ENCODE peak calls at places on chromosomes 16 and 17, in five cellular contexts. One of them, this sample, is unnamed.

GRCh38 chr17:35969558-35970442 is 11.5 kb downstream of the CCL16 start:
- DNase-seq in C1 segment of cervical spinal cord: peak; percentile 39
- DNase-seq in GM04503: peak; percentile 4
- DNase-seq in naive thymus-derived CD4-positive, alpha-beta T cell: peak; percentile 31
- DNase-seq in body of pancreas: peak; percentile 85
- DNase-seq in this sample: peak; percentile 73

GRCh38 chr17:81237591-81238489 is 1.0 kb downstream of the TEPSIN start:
- DNase-seq in C1 segment of cervical spinal cord: no peak
- DNase-seq in body of pancreas: no peak
- DNase-seq in naive thymus-derived CD4-positive, alpha-beta T cell: no peak
- DNase-seq in GM04503: no peak
- DNase-seq in this sample: no peak

GRCh38 chr17:43671075-43671692 is 9.5 kb upstream of the MEOX1 start:
- DNase-seq in C1 segment of cervical spinal cord: no peak
- DNase-seq in naive thymus-derived CD4-positive, alpha-beta T cell: no peak
- DNase-seq in body of pancreas: no peak
- DNase-seq in GM04503: no peak
- DNase-seq in this sample: no peak

GRCh38 chr17:81832608-81833159 is 407 bp downstream of the MCRIP1 start:
- DNase-seq in GM04503: no peak
- DNase-seq in body of pancreas: no peak
- DNase-seq in naive thymus-derived CD4-positive, alpha-beta T cell: peak; percentile 14
- DNase-seq in C1 segment of cervical spinal cord: no peak
- DNase-seq in this sample: peak; percentile 81

GRCh38 chr17:72556944-72557826 is 436.4 kb downstream of the SOX9 start:
- DNase-seq in naive thymus-derived CD4-positive, alpha-beta T cell: peak; percentile 27
- DNase-seq in GM04503: no peak
- DNase-seq in C1 segment of cervical spinal cord: peak; percentile 44
- DNase-seq in body of pancreas: peak; percentile 77
- DNase-seq in this sample: peak; percentile 48

GRCh38 chr16:88685156-88686061 is 898 bp downstream of the SNAI3 start:
- DNase-seq in C1 segment of cervical spinal cord: no peak
- DNase-seq in body of pancreas: peak; percentile 42
- DNase-seq in GM04503: no peak
- DNase-seq in naive thymus-derived CD4-positive, alpha-beta T cell: peak; percentile 55
- DNase-seq in this sample: no peak

GRCh38 chr16:67167588-67167987 is 2.8 kb upstream of the NOL3 start:
- DNase-seq in C1 segment of cervical spinal cord: no peak
- DNase-seq in naive thymus-derived CD4-positive, alpha-beta T cell: no peak
- DNase-seq in body of pancreas: no peak
- DNase-seq in GM04503: no peak
- DNase-seq in this sample: no peak

GRCh38 chr17:77392376-77393273 is 251.9 kb downstream of the SEC14L1 start:
- DNase-seq in GM04503: no peak
- DNase-seq in C1 segment of cervical spinal cord: no peak
- DNase-seq in body of pancreas: peak; percentile 74
- DNase-seq in naive thymus-derived CD4-positive, alpha-beta T cell: no peak
- DNase-seq in this sample: no peak

GRCh38 chr16:17258848-17259713 is 211.7 kb downstream of the XYLT1 start:
- DNase-seq in naive thymus-derived CD4-positive, alpha-beta T cell: no peak
- DNase-seq in body of pancreas: no peak
- DNase-seq in C1 segment of cervical spinal cord: peak; percentile 11
- DNase-seq in GM04503: no peak
- DNase-seq in this sample: no peak

GRCh38 chr16:47815655-47816054 is 340.1 kb downstream of the ABCC12 start:
- DNase-seq in body of pancreas: no peak
- DNase-seq in GM04503: no peak
- DNase-seq in C1 segment of cervical spinal cord: no peak
- DNase-seq in naive thymus-derived CD4-positive, alpha-beta T cell: no peak
- DNase-seq in this sample: no peak

GRCh38 chr17:77692571-77693161 is 265.8 kb upstream of the TNRC6C start:
- DNase-seq in body of pancreas: no peak
- DNase-seq in C1 segment of cervical spinal cord: no peak
- DNase-seq in GM04503: no peak
- DNase-seq in naive thymus-derived CD4-positive, alpha-beta T cell: no peak
- DNase-seq in this sample: no peak

GRCh38 chr16:3152022-3152272 is 17.1 kb downstream of the ZNF213 start:
- DNase-seq in GM04503: no peak
- DNase-seq in body of pancreas: no peak
- DNase-seq in C1 segment of cervical spinal cord: no peak
- DNase-seq in naive thymus-derived CD4-positive, alpha-beta T cell: peak; percentile 47
- DNase-seq in this sample: no peak

GRCh38 chr17:70208080-70208794 is 38.9 kb downstream of the KCNJ2 start:
- DNase-seq in GM04503: no peak
- DNase-seq in C1 segment of cervical spinal cord: no peak
- DNase-seq in naive thymus-derived CD4-positive, alpha-beta T cell: no peak
- DNase-seq in body of pancreas: no peak
- DNase-seq in this sample: no peak

GRCh38 chr16:89973235-89973634 is 24.7 kb downstream of the DEF8 start:
- DNase-seq in C1 segment of cervical spinal cord: no peak
- DNase-seq in naive thymus-derived CD4-positive, alpha-beta T cell: no peak
- DNase-seq in body of pancreas: no peak
- DNase-seq in GM04503: no peak
- DNase-seq in this sample: no peak

GRCh38 chr17:7836596-7837374 is 2.8 kb downstream of the KDM6B start:
- DNase-seq in naive thymus-derived CD4-positive, alpha-beta T cell: peak; percentile 50
- DNase-seq in GM04503: no peak
- DNase-seq in C1 segment of cervical spinal cord: peak; percentile 51
- DNase-seq in body of pancreas: peak; percentile 98
- DNase-seq in this sample: peak; percentile 62

This sample was measured in NCI-H1048.